ENCODE peak calls at places on chromosomes 4 and X, in seven cellular contexts. Z is mesenchymal stem cell, W is neuronal stem cell, U is mesendoderm, G is H1, D is H9, V is trophoblast cell. K is an unnamed sample.

GRCh38 chr4:84258905-84259830 is 239.9 kb downstream of the NKX6-1 start:
- DNase-seq in Z (peak), W (no peak), U (peak), G (peak), D (peak), V (peak), K (peak)

GRCh38 chrX:48511561-48511960 is 2.8 kb downstream of the PORCN start:
- DNase-seq in Z (peak), W (no peak), U (peak), G (peak), D (no peak), V (peak), K (no peak)

GRCh38 chr4:82268050-82268825 is 105.6 kb downstream of the HNRNPD start:
- DNase-seq in Z (peak), W (peak), U (peak), G (peak), D (peak), V (peak), K (peak)

GRCh38 chrX:100695302-100695701 is 36.6 kb downstream of the SYTL4 start:
- DNase-seq in Z (no peak), W (no peak), U (no peak), G (no peak), D (no peak), V (peak), K (no peak)

GRCh38 chr4:84503495-84504437 is 4.7 kb upstream of the NKX6-1 start:
- DNase-seq in Z (peak), W (no peak), U (peak), G (no peak), D (no peak), V (peak), K (peak)

GRCh38 chr4:164526916-164527315 is 227.0 kb upstream of the SMIM31 start:
- DNase-seq in Z (no peak), W (peak), U (no peak), G (no peak), D (no peak), V (no peak), K (no peak)

GRCh38 chr4:83054928-83055327 is 19.9 kb downstream of the COPS4 start:
- DNase-seq in Z (peak), W (no peak), U (no peak), G (no peak), D (no peak), V (no peak), K (peak)

GRCh38 chr4:74206088-74206826 is 48.3 kb downstream of the MTHFD2L start:
- DNase-seq in Z (peak), W (no peak), U (peak), G (no peak), D (no peak), V (peak), K (peak)

GRCh38 chr4:31237242-31237641 is 517.1 kb downstream of the PCDH7 start:
- DNase-seq in Z (no peak), W (no peak), U (no peak), G (no peak), D (no peak), V (no peak), K (no peak)

GRCh38 chrX:153446950-153447580 is 1.2 kb upstream of the TREX2 start:
- DNase-seq in Z (no peak), W (no peak), U (no peak), G (no peak), D (no peak), V (no peak), K (no peak)

GRCh38 chr4:3016839-3017410 is 53.6 kb downstream of the GRK4 start:
- DNase-seq in Z (no peak), W (no peak), U (no peak), G (no peak), D (no peak), V (no peak), K (no peak)

GRCh38 chr4:112897548-112897947 is 151.9 kb upstream of the ANK2 start:
- DNase-seq in Z (no peak), W (no peak), U (peak), G (no peak), D (peak), V (no peak), K (no peak)

GRCh38 chrX:134604701-134605271 is 53.5 kb downstream of the PLAC1 start:
- DNase-seq in Z (peak), W (no peak), U (peak), G (no peak), D (no peak), V (no peak), K (peak)

GRCh38 chr4:13990596-13991589 is 363.4 kb upstream of the BOD1L1 start:
- DNase-seq in Z (peak), W (no peak), U (no peak), G (no peak), D (no peak), V (no peak), K (peak)

GRCh38 chrX:144627947-144628346 is 619.4 kb upstream of the SPANXN1 start:
- DNase-seq in Z (peak), W (no peak), U (no peak), G (no peak), D (no peak), V (no peak), K (no peak)

GRCh38 chr4:146371812-146372211 is 149.9 kb downstream of the SLC10A7 start:
- DNase-seq in Z (no peak), W (no peak), U (no peak), G (no peak), D (no peak), V (peak), K (no peak)

GRCh38 chr4:118888666-118889312 is at the start of gene SYNPO2:
- DNase-seq in Z (peak), W (peak), U (peak), G (peak), D (peak), V (peak), K (peak)

GRCh38 chr4:29224911-29225310 is 1495.3 kb upstream of the PCDH7 start:
- DNase-seq in Z (no peak), W (no peak), U (no peak), G (no peak), D (no peak), V (no peak), K (no peak)

GRCh38 chr4:146222313-146222712 is 8.0 kb downstream of the REELD1 start:
- DNase-seq in Z (peak), W (no peak), U (peak), G (no peak), D (no peak), V (peak), K (peak)

GRCh38 chr4:147769386-147769785 is 37.5 kb downstream of the ARHGAP10 start:
- DNase-seq in Z (no peak), W (no peak), U (no peak), G (no peak), D (no peak), V (no peak), K (no peak)

GRCh38 chr4:140005699-140006098 is 148.3 kb downstream of the MAML3 start:
- DNase-seq in Z (no peak), W (no peak), U (no peak), G (no peak), D (no peak), V (no peak), K (no peak)

GRCh38 chr4:23827971-23828680 is 61.7 kb downstream of the PPARGC1A start:
- DNase-seq in Z (peak), W (no peak), U (no peak), G (no peak), D (no peak), V (no peak), K (peak)

GRCh38 chr4:105042451-105042850 is 104.2 kb upstream of the TET2 start:
- DNase-seq in Z (no peak), W (no peak), U (no peak), G (no peak), D (no peak), V (no peak), K (no peak)

GRCh38 chr4:128812360-128812958 is 3.0 kb downstream of the JADE1 start:
- DNase-seq in Z (peak), W (peak), U (peak), G (peak), D (peak), V (peak), K (peak)

GRCh38 chrX:40108084-40108958 is 10.6 kb upstream of the BCOR start:
- DNase-seq in Z (peak), W (no peak), U (peak), G (peak), D (peak), V (peak), K (no peak)

GRCh38 chrX:111823068-111823467 is 52.9 kb upstream of the TRPC5OS start:
- DNase-seq in Z (peak), W (peak), U (peak), G (peak), D (peak), V (peak), K (peak)

GRCh38 chrX:9342581-9343051 is 122.2 kb upstream of the TBL1X start:
- DNase-seq in Z (peak), W (peak), U (peak), G (peak), D (peak), V (peak), K (peak)

GRCh38 chr4:126395661-126396060 is 1080.9 kb downstream of the FAT4 start:
- DNase-seq in Z (peak), W (no peak), U (peak), G (no peak), D (peak), V (peak), K (peak)

GRCh38 chr4:53601251-53601764 is 10.0 kb upstream of the LNX1 start:
- DNase-seq in Z (no peak), W (no peak), U (peak), G (peak), D (peak), V (peak), K (no peak)

GRCh38 chr4:57981123-57981522 is 870.9 kb upstream of the IGFBP7 start:
- DNase-seq in Z (no peak), W (no peak), U (no peak), G (no peak), D (no peak), V (no peak), K (no peak)

GRCh38 chrX:153688534-153688899 is 791 bp downstream of the SLC6A8 start:
- DNase-seq in Z (no peak), W (no peak), U (no peak), G (no peak), D (no peak), V (no peak), K (no peak)

GRCh38 chr4:168097161-168097560 is 4.8 kb downstream of the ANXA10 start:
- DNase-seq in Z (no peak), W (no peak), U (no peak), G (no peak), D (no peak), V (no peak), K (no peak)
- H4K8ac ChIP-seq in Z (no peak), W (no peak), U (no peak), G (no peak), D (no peak), V (no peak), K (no peak)

GRCh38 chr4:710116-710515 is 4.5 kb downstream of the PCGF3 start:
- DNase-seq in Z (no peak), W (no peak), U (no peak), G (no peak), D (no peak), V (no peak), K (no peak)

GRCh38 chr4:708631-708933 is 3.0 kb downstream of the PCGF3 start:
- DNase-seq in Z (no peak), W (no peak), U (no peak), G (no peak), D (no peak), V (no peak), K (no peak)

GRCh38 chr4:709348-709747 is 3.7 kb downstream of the PCGF3 start:
- DNase-seq in Z (no peak), W (no peak), U (no peak), G (no peak), D (no peak), V (no peak), K (no peak)

GRCh38 chr4:706834-707598 is 1.4 kb downstream of the PCGF3 start:
- DNase-seq in Z (no peak), W (no peak), U (no peak), G (no peak), D (no peak), V (no peak), K (no peak)

DNA sequence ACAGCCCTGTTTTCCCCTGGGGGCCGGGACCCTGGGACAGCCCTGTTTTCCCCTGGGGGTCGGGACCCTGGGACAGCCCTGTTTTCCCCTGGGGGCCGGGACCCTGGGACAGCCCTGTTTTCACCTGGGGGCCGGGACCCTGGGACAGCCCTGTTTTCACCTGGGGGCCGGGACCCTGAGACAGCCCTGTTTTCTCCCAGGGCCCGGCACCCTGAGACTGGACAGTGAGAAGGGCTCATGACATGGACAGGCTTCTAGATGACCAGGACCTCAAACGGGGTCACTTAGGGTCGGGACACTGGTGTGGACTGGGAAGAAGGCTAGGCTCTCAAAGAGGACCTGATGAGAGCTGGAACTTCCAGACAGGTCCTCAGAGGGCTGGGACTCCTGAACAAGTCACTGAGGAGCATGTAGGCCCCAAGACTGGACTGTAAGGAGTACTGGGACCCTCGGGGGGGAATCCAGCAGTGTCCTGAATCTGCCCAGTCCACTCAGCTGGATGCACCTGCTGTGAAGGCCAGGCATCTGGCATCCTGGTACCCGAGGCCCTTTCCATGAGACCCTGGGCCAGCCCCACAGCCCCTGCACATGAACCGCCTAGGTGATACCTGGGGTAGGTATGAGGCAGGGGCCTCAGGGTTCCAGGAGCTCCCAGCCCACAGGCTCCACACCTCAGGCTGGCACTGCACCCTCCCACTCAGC is 2.4 kb downstream of the PCGF3 start:
- DNase-seq in Z (no peak), W (no peak), U (no peak), G (no peak), D (no peak), V (no peak), K (no peak)
- H3K4me2 ChIP-seq in Z (peak), W (peak), U (no peak), G (no peak), D (no peak), V (peak), K (peak)

GRCh38 chr4:93433840-93434239 is 394.7 kb upstream of the ATOH1 start:
- DNase-seq in Z (no peak), W (no peak), U (no peak), G (no peak), D (no peak), V (no peak), K (no peak)
- H4K8ac ChIP-seq in Z (no peak), W (no peak), U (no peak), G (no peak), D (no peak), V (no peak), K (no peak)

DNA sequence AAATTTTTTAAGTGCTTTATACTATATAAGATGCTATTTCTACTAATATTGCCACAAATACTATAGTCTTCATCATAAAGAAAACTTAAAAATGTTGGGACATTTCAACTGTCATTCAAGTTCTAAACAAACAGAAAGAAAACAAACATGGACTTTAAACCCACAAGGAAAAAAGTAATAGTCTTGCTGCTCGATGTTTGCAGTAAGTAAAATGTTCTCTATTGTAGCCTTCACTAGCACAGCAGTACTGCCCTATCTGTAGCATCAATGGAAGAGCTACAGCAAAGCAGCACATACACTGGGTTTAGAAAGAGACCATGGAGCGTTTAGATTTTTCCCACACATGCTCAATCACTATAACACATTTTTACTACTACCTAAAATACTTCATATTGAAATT is 146.8 kb downstream of the KLHL13 start:
- DNase-seq in Z (no peak), W (no peak), U (no peak), G (no peak), D (no peak), V (no peak), K (no peak)
- H3K4me2 ChIP-seq in Z (no peak), W (no peak), U (no peak), G (no peak), D (no peak), V (no peak), K (no peak)

GRCh38 chr4:42237010-42237409 is 84.6 kb upstream of the BEND4 start:
- DNase-seq in Z (no peak), W (no peak), U (no peak), G (no peak), D (no peak), V (no peak), K (no peak)

GRCh38 chr4:42237451-42237850 is 85.0 kb upstream of the BEND4 start:
- DNase-seq in Z (no peak), W (no peak), U (no peak), G (no peak), D (no peak), V (no peak), K (no peak)

DNA sequence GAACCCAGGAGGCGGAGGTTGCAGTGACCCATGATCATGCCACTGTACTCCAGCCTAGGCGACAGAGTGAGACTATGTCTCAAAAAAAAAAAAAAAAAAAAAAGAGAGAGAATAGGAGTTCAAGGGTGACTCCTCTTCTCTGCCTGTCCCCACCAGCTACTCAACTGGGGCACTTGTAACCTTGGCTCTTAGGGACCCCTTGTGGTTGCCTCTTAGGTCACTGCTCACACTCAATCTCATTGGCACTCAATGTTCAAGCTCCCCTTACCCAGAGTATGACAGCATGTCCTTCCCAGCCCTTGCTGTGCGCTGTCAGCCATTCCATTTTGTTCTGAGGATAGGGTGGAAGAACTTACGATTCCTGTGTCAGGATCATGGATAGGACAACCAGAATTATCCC is 82.4 kb upstream of the BEND4 start:
- DNase-seq in Z (no peak), W (no peak), U (peak), G (no peak), D (peak), V (no peak), K (no peak)
- H4K8ac ChIP-seq in Z (no peak), W (no peak), U (no peak), G (no peak), D (no peak), V (no peak), K (no peak)

GRCh38 chr4:77349796-77350195 is 192.8 kb downstream of the CCNG2 start:
- DNase-seq in Z (no peak), W (no peak), U (no peak), G (no peak), D (no peak), V (no peak), K (no peak)
- H3K4me2 ChIP-seq in Z (no peak), W (no peak), U (no peak), G (no peak), D (no peak), V (no peak), K (no peak)

GRCh38 chr4:141922224-141922623 is 285.8 kb downstream of the IL15 start:
- DNase-seq in Z (no peak), W (no peak), U (no peak), G (no peak), D (no peak), V (no peak), K (no peak)
- H4K8ac ChIP-seq in Z (no peak), W (no peak), U (no peak), G (no peak), D (no peak), V (no peak), K (no peak)

GRCh38 chrX:115966920-115967319 is 203.6 kb upstream of the AGTR2 start:
- DNase-seq in Z (peak), W (no peak), U (no peak), G (no peak), D (no peak), V (no peak), K (no peak)

GRCh38 chrX:115970718-115971117 is 199.8 kb upstream of the AGTR2 start:
- DNase-seq in Z (no peak), W (no peak), U (no peak), G (no peak), D (no peak), V (no peak), K (no peak)

GRCh38 chrX:115972717-115973116 is 197.8 kb upstream of the AGTR2 start:
- DNase-seq in Z (peak), W (no peak), U (peak), G (no peak), D (no peak), V (no peak), K (no peak)

DNA sequence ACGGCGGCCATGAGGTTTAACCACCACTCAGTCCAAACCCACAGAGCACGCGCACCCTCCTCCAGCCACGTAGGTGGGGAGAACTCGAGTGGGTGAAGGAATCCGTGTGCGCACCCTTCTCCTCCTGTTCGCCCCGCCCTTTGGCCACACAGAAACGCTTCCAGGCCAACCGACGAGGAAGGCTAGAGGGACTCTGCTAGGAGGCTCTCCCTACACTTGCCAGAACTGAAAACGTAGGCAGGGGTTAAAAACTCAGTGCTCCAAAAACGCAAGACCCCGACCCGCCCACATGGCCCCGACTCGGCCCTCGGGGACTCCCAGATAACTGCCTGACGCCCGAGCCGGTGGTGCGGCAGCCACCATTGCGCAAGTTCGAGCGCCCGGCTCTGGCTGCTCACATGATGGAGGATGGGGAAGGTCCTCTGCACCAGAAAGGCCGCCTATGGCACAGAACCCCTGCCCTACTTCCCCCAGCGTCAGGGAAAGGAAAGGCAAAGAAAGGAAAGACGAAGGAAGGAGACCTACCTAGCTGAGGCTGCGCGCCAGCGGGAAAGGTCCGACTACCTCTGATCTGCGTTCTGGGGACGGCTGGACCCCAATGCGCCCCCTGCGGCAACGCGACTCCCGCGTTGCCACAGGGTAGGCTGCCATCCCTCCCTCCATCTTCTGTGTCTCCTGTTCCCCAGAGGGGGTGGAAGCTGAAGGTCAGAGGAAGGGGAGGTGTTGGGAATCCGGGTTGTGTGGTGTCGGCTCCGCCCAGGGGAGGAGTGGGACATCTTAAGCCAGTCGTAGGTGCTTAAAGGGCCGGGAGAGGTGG is 201.9 kb upstream of the AGTR2 start:
- DNase-seq in Z (peak), W (peak), U (peak), G (peak), D (peak), V (peak), K (no peak)
- H3K4me2 ChIP-seq in Z (peak), W (peak), U (peak), G (peak), D (peak), V (peak), K (no peak)

K was measured in IMR-90.